ENCODE peak calls at places on chromosome 3, in four cellular contexts. One of them, this sample, is unnamed. For H3K4me1, the result is how much of the 10 kb centered on the place peaks cover.

GRCh38 chr3:28994161-28994905 is 286.5 kb upstream of the RBMS3 start:
- DNase-seq in GM12878: no peak
- DNase-seq in HepG2: no peak
- DNase-seq in A549: no peak
- DNase-seq in this sample: no peak

GRCh38 chr3:168285506-168285905 is 189.8 kb upstream of the GOLIM4 start:
- DNase-seq in HepG2: no peak
- DNase-seq in A549: no peak
- DNase-seq in GM12878: no peak
- DNase-seq in this sample: no peak

GRCh38 chr3:60743631-60744164 is 507.6 kb downstream of the FHIT start:
- DNase-seq in GM12878: no peak
- DNase-seq in HepG2: peak
- DNase-seq in A549: no peak
- DNase-seq in this sample: no peak

GRCh38 chr3:76131396-76132153 is 346.2 kb upstream of the ZNF717 start:
- DNase-seq in HepG2: no peak
- DNase-seq in A549: no peak
- DNase-seq in GM12878: no peak
- DNase-seq in this sample: no peak

GRCh38 chr3:134618986-134619615 is 31.7 kb downstream of the KY start:
- DNase-seq in A549: no peak
- DNase-seq in HepG2: no peak
- DNase-seq in GM12878: no peak
- DNase-seq in this sample: no peak

GRCh38 chr3:117600112-117600511 is 890.5 kb downstream of the TUSC7 start:
- DNase-seq in HepG2: no peak
- DNase-seq in A549: no peak
- DNase-seq in GM12878: no peak
- DNase-seq in this sample: no peak

GRCh38 chr3:4584537-4585249 is 91.5 kb downstream of the ITPR1 start:
- DNase-seq in GM12878: peak
- DNase-seq in HepG2: no peak
- DNase-seq in A549: no peak
- DNase-seq in this sample: no peak

GRCh38 chr3:107962946-107963345 is 127.9 kb downstream of the CD47 start:
- DNase-seq in A549: peak
- DNase-seq in GM12878: no peak
- DNase-seq in HepG2: no peak
- DNase-seq in this sample: no peak

GRCh38 chr3:128950223-128950938 is 43.5 kb downstream of the CFAP92 start:
- DNase-seq in A549: peak
- DNase-seq in GM12878: no peak
- DNase-seq in HepG2: peak
- DNase-seq in this sample: no peak

GRCh38 chr3:10480871-10481378 is 24.5 kb downstream of the ATP2B2 start:
- DNase-seq in A549: no peak
- DNase-seq in GM12878: no peak
- DNase-seq in HepG2: no peak
- DNase-seq in this sample: no peak

GRCh38 chr3:13113346-13114335 is 40.4 kb upstream of the IQSEC1 start:
- DNase-seq in HepG2: no peak
- DNase-seq in GM12878: no peak
- DNase-seq in A549: no peak
- DNase-seq in this sample: no peak

GRCh38 chr3:184489457-184489856 is 72.1 kb upstream of the EPHB3 start:
- DNase-seq in HepG2: no peak
- DNase-seq in A549: no peak
- DNase-seq in GM12878: no peak
- DNase-seq in this sample: no peak

GRCh38 chr3:126342991-126343661 is 14.1 kb downstream of the KLF15 start:
- DNase-seq in GM12878: no peak
- DNase-seq in A549: no peak
- DNase-seq in HepG2: peak
- DNase-seq in this sample: no peak

GRCh38 chr3:194508486-194509449 is 22.0 kb upstream of the ATP13A3 start:
- DNase-seq in GM12878: no peak
- DNase-seq in A549: no peak
- DNase-seq in HepG2: no peak
- DNase-seq in this sample: no peak

GRCh38 chr3:119015942-119016341 is 18.7 kb downstream of the IGSF11 start:
- DNase-seq in GM12878: no peak
- DNase-seq in HepG2: no peak
- DNase-seq in A549: no peak
- DNase-seq in this sample: no peak

GRCh38 chr3:189688296-189688695 is 57.1 kb downstream of the TP63 start:
- DNase-seq in A549: no peak
- DNase-seq in HepG2: no peak
- DNase-seq in GM12878: no peak
- DNase-seq in this sample: no peak

GRCh38 chr3:160226026-160226739 is 961 bp downstream of the C3orf80 start:
- DNase-seq in GM12878: no peak
- DNase-seq in A549: peak
- DNase-seq in HepG2: no peak
- DNase-seq in this sample: no peak

GRCh38 chr3:152355744-152356665 is 87.3 kb downstream of the MBNL1 start:
- DNase-seq in A549: no peak
- DNase-seq in GM12878: no peak
- DNase-seq in HepG2: no peak
- DNase-seq in this sample: no peak

GRCh38 chr3:133831966-133832801 is 26.6 kb downstream of the SRPRB start:
- DNase-seq in GM12878: no peak
- DNase-seq in A549: no peak
- DNase-seq in HepG2: no peak
- DNase-seq in this sample: no peak

GRCh38 chr3:112128843-112129727 is 4.0 kb downstream of the GCSAM start:
- DNase-seq in HepG2: no peak
- DNase-seq in A549: peak
- DNase-seq in GM12878: no peak
- DNase-seq in this sample: no peak

GRCh38 chr3:105399611-105400010 is 32.9 kb downstream of the ALCAM start:
- DNase-seq in HepG2: no peak
- DNase-seq in GM12878: no peak
- DNase-seq in A549: no peak
- DNase-seq in this sample: no peak

GRCh38 chr3:60935709-60936108 is 315.5 kb downstream of the FHIT start:
- DNase-seq in GM12878: no peak
- DNase-seq in HepG2: no peak
- DNase-seq in A549: no peak
- DNase-seq in this sample: peak

GRCh38 chr3:123344175-123344908 is 104.5 kb downstream of the ADCY5 start:
- DNase-seq in HepG2: no peak
- DNase-seq in A549: no peak
- DNase-seq in GM12878: no peak
- DNase-seq in this sample: no peak

GRCh38 chr3:114649331-114649730 is 355.5 kb downstream of the TIGIT start:
- DNase-seq in HepG2: peak
- DNase-seq in A549: peak
- DNase-seq in GM12878: no peak
- DNase-seq in this sample: no peak

GRCh38 chr3:164467027-164467426 is 611.3 kb downstream of the SI start:
- DNase-seq in A549: peak
- DNase-seq in GM12878: no peak
- DNase-seq in HepG2: no peak
- DNase-seq in this sample: no peak

GRCh38 chr3:69542265-69543079 is 156.6 kb upstream of the FRMD4B start:
- DNase-seq in HepG2: no peak
- DNase-seq in GM12878: no peak
- DNase-seq in A549: peak
- DNase-seq in this sample: no peak

GRCh38 chr3:47741925-47742324 is 39.8 kb downstream of the SMARCC1 start:
- DNase-seq in HepG2: no peak
- DNase-seq in GM12878: peak
- DNase-seq in A549: no peak
- DNase-seq in this sample: no peak

GRCh38 chr3:64612916-64613526 is 74.8 kb downstream of the ADAMTS9 start:
- DNase-seq in A549: no peak
- DNase-seq in HepG2: no peak
- DNase-seq in GM12878: no peak
- DNase-seq in this sample: no peak

DNA sequence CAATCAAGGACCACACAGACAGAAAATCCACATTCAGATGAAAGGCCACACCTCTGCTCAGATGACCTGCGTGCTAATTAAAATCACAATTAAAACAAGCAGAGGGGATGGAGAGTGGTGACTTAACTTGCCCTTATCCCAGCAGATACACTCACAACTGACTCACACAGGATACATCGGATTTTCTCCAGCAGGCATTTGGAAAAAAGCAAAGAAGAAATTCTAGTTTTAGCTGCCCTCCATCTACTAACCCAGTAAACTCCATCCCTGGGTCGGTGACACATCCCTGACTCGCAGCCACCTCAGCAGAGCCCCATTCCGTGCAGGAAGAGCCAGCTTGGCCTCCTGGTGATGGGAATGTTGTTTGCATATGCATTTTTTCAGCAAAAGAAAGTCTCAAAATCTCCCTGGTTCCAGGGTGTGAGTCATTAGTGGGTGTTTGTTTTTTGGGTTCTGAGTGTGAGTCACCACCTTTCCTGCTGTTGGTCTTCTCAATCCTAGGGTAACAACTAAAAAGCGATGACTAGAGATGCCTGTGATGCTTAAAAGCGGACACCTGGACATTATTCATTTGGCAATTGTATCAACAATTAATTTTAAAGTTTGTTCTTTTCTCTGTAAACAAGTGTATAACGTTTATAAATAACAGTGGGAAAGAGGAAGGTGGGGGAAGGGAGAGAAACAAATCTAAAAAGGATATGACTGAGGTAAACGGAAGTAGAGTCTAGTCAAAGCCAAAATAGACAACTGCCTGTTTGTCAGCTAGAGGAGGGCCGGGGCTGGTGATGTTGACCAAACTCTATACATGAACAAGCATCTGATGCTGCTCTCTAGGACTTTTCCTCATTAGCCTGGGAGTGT is 49.8 kb upstream of the SLC4A7 start:
- DNase-seq in GM12878: peak
- DNase-seq in HepG2: peak
- DNase-seq in A549: peak
- DNase-seq in this sample: peak
- TF ChIP-seq REST in GM12878: no peak
- TF ChIP-seq REST in HepG2: no peak
- TF ChIP-seq REST in A549: no peak
- TF ChIP-seq REST in this sample: peak

GRCh38 chr3:162112719-162113118 is 616.1 kb downstream of the OTOL1 start:
- DNase-seq in A549: no peak
- DNase-seq in HepG2: no peak
- DNase-seq in GM12878: no peak
- DNase-seq in this sample: no peak
- TF ChIP-seq CTCF in A549: no peak
- TF ChIP-seq CTCF in HepG2: no peak
- TF ChIP-seq CTCF in GM12878: no peak
- TF ChIP-seq CTCF in this sample: no peak

DNA sequence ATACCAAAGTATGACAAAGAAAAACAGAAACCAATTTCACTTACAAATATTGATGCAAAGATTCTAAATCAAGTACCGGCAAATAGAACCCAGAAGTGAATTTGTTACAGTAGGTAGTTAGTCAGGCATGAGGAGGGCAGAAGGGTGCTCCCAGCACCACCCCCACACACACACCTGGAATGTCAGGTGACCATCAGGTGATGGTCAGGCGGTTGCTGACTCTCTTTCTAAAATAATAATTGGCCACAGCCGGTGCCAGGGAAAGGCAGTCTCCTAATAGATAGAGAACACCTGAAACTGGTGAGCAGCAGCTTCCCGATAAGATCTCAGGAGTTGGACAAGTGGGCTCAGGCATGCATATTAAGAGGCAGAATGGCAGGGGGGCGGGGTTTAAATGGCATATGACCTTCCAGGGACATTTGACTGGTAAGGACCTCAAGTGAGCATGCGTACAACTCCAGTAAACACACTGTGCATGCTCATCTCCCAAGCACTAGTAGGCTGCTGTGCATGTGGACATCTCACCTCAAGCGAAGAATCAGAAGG is 131.1 kb downstream of the ANO10 start:
- DNase-seq in A549: no peak
- DNase-seq in HepG2: no peak
- DNase-seq in GM12878: no peak
- DNase-seq in this sample: no peak
- H3K4me1 ChIP-seq in A549: under half
- H3K4me1 ChIP-seq in HepG2: under half
- H3K4me1 ChIP-seq in GM12878: under half
- H3K4me1 ChIP-seq in this sample: under half

GRCh38 chr3:148937477-148937876 is 53.9 kb upstream of the GYG1 start:
- DNase-seq in A549: no peak
- DNase-seq in HepG2: no peak
- DNase-seq in GM12878: no peak
- DNase-seq in this sample: no peak

GRCh38 chr3:148938931-148939330 is 52.4 kb upstream of the GYG1 start:
- DNase-seq in HepG2: no peak
- DNase-seq in A549: no peak
- DNase-seq in GM12878: no peak
- DNase-seq in this sample: no peak

GRCh38 chr3:148943531-148944200 is 47.7 kb upstream of the GYG1 start:
- DNase-seq in HepG2: peak
- DNase-seq in GM12878: peak
- DNase-seq in A549: peak
- DNase-seq in this sample: peak

GRCh38 chr3:148938306-148938705 is 53.0 kb upstream of the GYG1 start:
- DNase-seq in HepG2: no peak
- DNase-seq in GM12878: no peak
- DNase-seq in A549: no peak
- DNase-seq in this sample: no peak

GRCh38 chr3:148940983-148941382 is 50.4 kb upstream of the GYG1 start:
- DNase-seq in GM12878: no peak
- DNase-seq in A549: no peak
- DNase-seq in HepG2: no peak
- DNase-seq in this sample: no peak
- TF ChIP-seq REST in GM12878: no peak
- TF ChIP-seq REST in A549: peak
- TF ChIP-seq REST in HepG2: no peak
- TF ChIP-seq REST in this sample: peak

GRCh38 chr3:170848294-170848917 is 21.6 kb downstream of the RPL22L1 start:
- DNase-seq in GM12878: no peak
- DNase-seq in A549: no peak
- DNase-seq in HepG2: no peak
- DNase-seq in this sample: no peak
- TF ChIP-seq CTCF in GM12878: peak
- TF ChIP-seq CTCF in A549: peak
- TF ChIP-seq CTCF in HepG2: peak
- TF ChIP-seq CTCF in this sample: peak

This sample was measured in Panc1.